ENCODE peak calls at places on chromosomes 11 and 22, in five cellular contexts. V, H, D, L and S are unnamed samples.

GRCh38 chr11:14073821-14074529 is 111.5 kb downstream of the SPON1 start:
- DNase-seq in V (no peak), H (no peak), D (no peak), L (peak), S (no peak)

GRCh38 chr11:1744137-1744878 is 6.1 kb downstream of the IFITM10 start:
- DNase-seq in V (no peak), H (no peak), D (no peak), L (no peak), S (no peak)

GRCh38 chr22:20546541-20546950 is 39.1 kb downstream of the MED15 start:
- DNase-seq in V (no peak), H (no peak), D (no peak), L (no peak), S (no peak)

GRCh38 chr11:116930177-116930576 is 92.8 kb upstream of the APOA1 start:
- DNase-seq in V (no peak), H (peak), D (no peak), L (peak), S (peak)

GRCh38 chr11:87466228-87466627 is 428.5 kb downstream of the TMEM135 start:
- DNase-seq in V (no peak), H (no peak), D (no peak), L (no peak), S (no peak)

GRCh38 chr11:64725601-64726139 is 2.7 kb upstream of the NRXN2 start:
- DNase-seq in V (no peak), H (no peak), D (no peak), L (no peak), S (no peak)

GRCh38 chr11:2129323-2129698 is 9.9 kb downstream of the IGF2 start:
- DNase-seq in V (no peak), H (no peak), D (no peak), L (no peak), S (no peak)

GRCh38 chr11:78282821-78283220 is 94.1 kb downstream of the USP35 start:
- DNase-seq in V (no peak), H (no peak), D (no peak), L (no peak), S (no peak)

GRCh38 chr11:74630043-74630442 is 37.7 kb downstream of the POLD3 start:
- DNase-seq in V (no peak), H (no peak), D (no peak), L (no peak), S (no peak)

GRCh38 chr11:74639533-74639932 is 47.2 kb downstream of the POLD3 start:
- DNase-seq in V (no peak), H (no peak), D (no peak), L (peak), S (no peak)

GRCh38 chr11:74636633-74637184 is 44.3 kb downstream of the POLD3 start:
- DNase-seq in V (peak), H (peak), D (peak), L (peak), S (peak)

GRCh38 chr11:74633406-74634393 is 41.3 kb downstream of the POLD3 start:
- DNase-seq in V (no peak), H (no peak), D (no peak), L (no peak), S (no peak)

DNA sequence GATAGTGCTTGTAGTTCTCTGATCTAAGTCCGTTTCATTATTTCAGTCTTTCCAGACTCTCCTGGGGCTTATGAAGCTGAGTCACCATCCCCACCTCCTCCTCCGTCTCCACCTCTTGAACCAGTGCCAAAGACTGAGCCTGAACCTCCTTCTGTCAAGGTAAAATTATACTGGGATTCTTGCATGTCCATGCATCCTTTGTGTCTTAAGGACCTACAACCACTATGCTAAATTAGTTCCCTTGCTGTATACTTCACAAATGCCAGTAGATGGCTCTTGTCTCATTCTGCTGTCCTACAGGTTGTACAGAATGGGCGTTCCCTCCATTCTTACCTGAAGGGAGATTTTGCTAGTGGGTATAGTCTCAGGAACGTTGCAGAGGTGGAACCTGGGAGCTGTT is 42.2 kb downstream of the POLD3 start:
- DNase-seq in V (no peak), H (peak), D (peak), L (peak), S (peak)
- TF ChIP-seq CTCF in V (peak), H (no peak), D (peak), L (peak), S (peak)

GRCh38 chr11:68380786-68381622 is 68.6 kb downstream of the LRP5 start:
- DNase-seq in V (no peak), H (peak), D (no peak), L (peak), S (peak)
- TF ChIP-seq CTCF in V (no peak), H (no peak), D (no peak), L (no peak), S (no peak)

GRCh38 chr11:60700689-60701508 is 1.5 kb downstream of the MS4A8 start:
- DNase-seq in V (no peak), H (peak), D (peak), L (peak), S (peak)
- TF ChIP-seq CTCF in V (no peak), H (peak), D (peak), L (peak), S (peak)

GRCh38 chr11:124867700-124868099 is 2.5 kb downstream of the ROBO3 start:
- DNase-seq in V (no peak), H (peak), D (peak), L (peak), S (peak)
- TF ChIP-seq CTCF in V (peak), H (peak), D (peak), L (peak), S (peak)